ENCODE peak calls at places on chromosomes 13 and 19, in eight cellular contexts. J, C, K, W, U, Y, D and E are unnamed samples.

GRCh38 chr19:54390942-54391577 is 24.2 kb upstream of the TTYH1 start:
- DNase-seq in J (peak), C (peak), K (peak), W (peak), U (no peak), Y (peak), D (peak), E (peak)

GRCh38 chr13:48857576-48857975 is 118.1 kb upstream of the FNDC3A start:
- DNase-seq in J (no peak), C (no peak), K (no peak), W (no peak), U (no peak), Y (no peak), D (no peak), E (no peak)

GRCh38 chr13:81171065-81171647 is 830.2 kb upstream of the SPRY2 start:
- DNase-seq in J (peak), C (peak), K (peak), W (peak), U (no peak), Y (peak), D (peak), E (peak)

GRCh38 chr13:34667356-34668218 is 274.5 kb upstream of the NBEA start:
- DNase-seq in J (no peak), C (no peak), K (no peak), W (no peak), U (no peak), Y (no peak), D (no peak), E (peak)

GRCh38 chr19:17616961-17617806 is 61.7 kb downstream of the COLGALT1 start:
- DNase-seq in J (no peak), C (no peak), K (no peak), W (no peak), U (no peak), Y (no peak), D (no peak), E (peak)

GRCh38 chr13:31174018-31174417 is 12.3 kb upstream of the HSPH1 start:
- DNase-seq in J (no peak), C (no peak), K (no peak), W (no peak), U (no peak), Y (no peak), D (no peak), E (peak)

GRCh38 chr13:46756977-46757376 is 40.0 kb downstream of the ESD start:
- DNase-seq in J (no peak), C (no peak), K (no peak), W (no peak), U (no peak), Y (no peak), D (no peak), E (no peak)

GRCh38 chr13:113493315-113493951 is 2.9 kb upstream of the DCUN1D2 start:
- DNase-seq in J (peak), C (no peak), K (no peak), W (no peak), U (no peak), Y (no peak), D (peak), E (peak)

GRCh38 chr13:80979035-80979641 is 638.2 kb upstream of the SPRY2 start:
- DNase-seq in J (peak), C (peak), K (peak), W (peak), U (no peak), Y (peak), D (peak), E (peak)

GRCh38 chr13:96089749-96090239 is at the start of gene HS6ST3:
- DNase-seq in J (peak), C (peak), K (no peak), W (peak), U (peak), Y (peak), D (peak), E (peak)

GRCh38 chr13:74206061-74206561 is 71.9 kb upstream of the KLF12 start:
- DNase-seq in J (no peak), C (no peak), K (no peak), W (no peak), U (no peak), Y (no peak), D (no peak), E (no peak)

GRCh38 chr19:44684892-44685847 is 13.8 kb upstream of the CEACAM16 start:
- DNase-seq in J (peak), C (no peak), K (peak), W (no peak), U (no peak), Y (no peak), D (no peak), E (peak)

GRCh38 chr19:13790354-13790753 is 4.9 kb upstream of the ZSWIM4 start:
- DNase-seq in J (no peak), C (no peak), K (no peak), W (no peak), U (no peak), Y (no peak), D (no peak), E (no peak)

GRCh38 chr13:20945952-20946383 is 43.4 kb upstream of the XPO4 start:
- DNase-seq in J (peak), C (no peak), K (peak), W (no peak), U (peak), Y (peak), D (no peak), E (peak)

GRCh38 chr13:84362777-84363176 is 480.5 kb upstream of the SLITRK1 start:
- DNase-seq in J (no peak), C (no peak), K (no peak), W (no peak), U (no peak), Y (no peak), D (no peak), E (no peak)

GRCh38 chr13:93364166-93364565 is 137.6 kb downstream of the GPC6 start:
- DNase-seq in J (no peak), C (no peak), K (no peak), W (no peak), U (no peak), Y (no peak), D (no peak), E (no peak)